ENCODE peak calls at places on chromosomes 7 and 10, in seven cellular contexts. F, Q, I, O, X, S and R are unnamed samples. For H3K4me1, the result is how much of the 10 kb centered on the place peaks cover.

GRCh38 chr7:4561775-4562174 is 120.3 kb upstream of the FOXK1 start:
- DNase-seq in I (no peak), F (peak), O (no peak), Q (no peak), X (no peak), S (no peak), R (no peak)

GRCh38 chr7:45575501-45576248 is 1.5 kb downstream of the ADCY1 start:
- DNase-seq in X (no peak), Q (no peak), F (no peak), I (no peak), S (no peak), O (no peak), R (no peak)

GRCh38 chr7:105853931-105854419 is 22.4 kb downstream of the ATXN7L1 start:
- DNase-seq in F (peak), Q (no peak), O (no peak), S (no peak), X (no peak), I (peak), R (no peak)

GRCh38 chr10:62264702-62265436 is 3.8 kb downstream of the RTKN2 start:
- DNase-seq in X (no peak), Q (no peak), F (peak), O (no peak), I (peak), S (no peak), R (no peak)

GRCh38 chr10:61896854-61897661 is 4.4 kb upstream of the ARID5B start:
- DNase-seq in Q (peak), F (peak), S (peak), X (peak), O (peak), I (peak), R (peak)

GRCh38 chr10:48469516-48470020 is 135.3 kb downstream of the ARHGAP22 start:
- DNase-seq in I (no peak), X (peak), O (peak), S (no peak), F (no peak), Q (peak), R (peak)

GRCh38 chr7:14207154-14207553 is 217.7 kb upstream of the ETV1 start:
- DNase-seq in O (no peak), I (no peak), F (no peak), X (no peak), S (no peak), Q (no peak), R (no peak)

GRCh38 chr10:88389456-88389855 is 193.7 kb downstream of the RNLS start:
- DNase-seq in I (peak), O (no peak), X (no peak), F (peak), Q (peak), S (no peak), R (peak)

GRCh38 chr7:44463169-44463808 is 27.2 kb downstream of the NUDCD3 start:
- DNase-seq in I (no peak), F (no peak), X (no peak), O (no peak), S (no peak), Q (no peak), R (no peak)

GRCh38 chr10:68153473-68154210 is 44.4 kb downstream of the MYPN start:
- DNase-seq in O (no peak), Q (no peak), S (no peak), F (no peak), X (peak), I (peak), R (no peak)

GRCh38 chr10:132932461-132933307 is 9.7 kb downstream of the CFAP46 start:
- DNase-seq in X (no peak), I (no peak), Q (no peak), F (peak), O (no peak), S (no peak), R (no peak)

GRCh38 chr7:43905954-43906326 is 456 bp downstream of the URGCP start:
- DNase-seq in X (peak), S (peak), Q (peak), I (peak), O (peak), F (peak), R (peak)

GRCh38 chr7:43876266-43876665 is 6.9 kb upstream of the MRPS24 start:
- DNase-seq in Q (no peak), O (no peak), I (no peak), X (no peak), F (no peak), S (no peak), R (no peak)

GRCh38 chr7:98240961-98241673 is 10.9 kb downstream of the TECPR1 start:
- DNase-seq in Q (no peak), O (peak), I (peak), F (peak), X (peak), S (no peak), R (peak)

DNA sequence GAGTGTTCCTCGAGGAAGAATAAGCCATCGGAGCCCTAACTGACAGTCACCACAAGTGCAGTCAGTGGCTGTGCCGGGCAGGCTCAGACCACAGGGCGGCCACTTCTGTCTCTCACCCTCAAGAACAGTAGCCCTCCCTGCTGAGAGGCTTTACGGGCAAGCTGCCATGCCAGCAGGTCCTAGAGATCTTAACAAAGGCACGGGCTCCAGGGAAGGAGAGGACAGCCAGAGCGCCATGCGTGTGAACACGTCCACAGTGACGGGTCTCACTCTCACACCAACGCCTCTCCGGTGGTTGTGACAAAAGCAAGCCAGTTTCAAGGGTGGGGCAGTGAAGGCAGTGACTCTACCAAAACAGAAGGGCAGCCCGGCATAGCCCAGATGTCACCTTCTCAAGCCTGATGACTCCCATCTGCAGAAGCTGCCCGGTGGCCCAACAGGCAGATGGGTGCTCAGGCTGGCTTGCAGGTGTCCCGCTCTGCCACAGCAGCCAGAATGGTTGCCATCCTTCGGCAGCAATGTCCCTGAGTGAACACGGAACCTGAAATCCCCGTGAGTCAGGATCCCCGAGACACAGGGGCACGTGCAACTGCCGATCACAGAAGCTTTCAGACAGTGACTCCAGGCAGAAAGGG is 102.0 kb downstream of the FAM53B start:
- DNase-seq in S (peak), O (no peak), X (no peak), I (no peak), F (no peak), Q (no peak), R (no peak)
- H3K4me1 ChIP-seq in S (half or more), O (half or more), X (half or more), I (under half), F (half or more), Q (under half), R (under half)

DNA sequence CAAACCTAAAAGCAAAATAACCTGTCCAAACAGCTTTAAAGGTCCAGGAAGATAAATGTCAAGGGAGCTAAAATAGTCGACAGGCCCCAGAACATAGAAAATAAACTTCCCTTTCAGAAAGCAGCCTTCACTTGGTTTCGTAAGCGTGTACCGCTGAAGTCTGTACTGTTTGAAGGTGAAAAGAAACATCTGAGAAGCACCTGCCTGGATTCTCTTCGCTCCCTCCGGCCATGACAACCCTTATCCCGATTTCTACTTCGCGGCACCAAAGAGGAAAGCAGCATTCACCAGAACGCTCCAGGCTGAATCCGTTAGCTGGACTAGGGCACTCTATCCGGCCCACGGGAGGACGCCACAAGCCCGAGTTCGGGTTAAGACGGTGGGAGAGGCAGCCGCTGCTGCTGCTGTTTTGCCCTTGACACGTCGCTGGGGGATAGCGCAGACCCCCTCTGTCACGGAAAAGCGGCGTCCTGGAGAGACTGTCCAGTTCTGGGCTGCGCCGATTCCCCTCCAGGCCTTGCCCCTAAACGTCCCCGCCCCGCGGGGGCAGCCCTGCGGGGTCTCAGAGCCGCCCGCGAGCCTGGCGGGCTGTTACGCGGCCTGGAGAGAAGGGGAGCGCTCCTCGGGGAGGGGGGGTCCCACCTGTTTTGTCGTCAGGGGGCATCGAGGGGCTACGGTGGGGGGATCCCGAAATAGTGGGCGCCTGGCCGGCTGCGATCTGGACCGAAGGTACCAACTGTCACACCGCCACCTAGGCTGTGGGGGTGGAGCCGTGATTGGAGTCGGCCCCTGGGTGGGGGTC is 1.1 kb downstream of the SGMS1 start:
- DNase-seq in S (peak), Q (no peak), O (peak), X (peak), F (peak), I (peak), R (peak)
- TF ChIP-seq CTCF in S (no peak), Q (no peak), O (no peak), X (no peak), F (peak), I (no peak), R (no peak)

DNA sequence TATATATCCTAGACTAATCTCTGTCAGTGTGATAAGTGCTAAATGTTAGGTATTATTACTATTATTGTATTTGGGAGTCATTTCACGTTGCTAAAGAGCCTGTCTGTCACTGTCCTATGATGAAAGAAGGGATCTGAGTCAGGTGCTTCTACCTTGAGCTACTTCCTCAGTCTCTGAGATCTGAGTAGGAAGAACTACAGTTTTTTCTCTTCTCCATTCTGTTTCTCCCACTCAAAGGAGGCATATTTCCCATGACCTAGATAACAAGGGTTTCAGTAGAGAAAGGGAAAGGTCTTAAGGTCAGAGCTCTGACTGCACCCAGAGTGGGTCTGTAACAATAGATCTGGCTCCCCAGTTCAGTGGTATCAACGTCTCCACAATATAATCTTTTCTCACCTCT is 38.3 kb downstream of the USP54 start:
- DNase-seq in S (no peak), F (no peak), X (no peak), O (no peak), Q (no peak), I (no peak), R (no peak)
- H3K4me1 ChIP-seq in S (under half), F (under half), X (under half), O (half or more), Q (under half), I (under half), R (under half)

GRCh38 chr10:130044067-130045061 is 66.3 kb downstream of the C10orf143 start:
- DNase-seq in F (no peak), Q (no peak), I (no peak), X (no peak), S (no peak), O (no peak), R (no peak)

GRCh38 chr10:130045801-130046321 is 64.8 kb downstream of the C10orf143 start:
- DNase-seq in I (no peak), S (no peak), Q (no peak), X (no peak), O (no peak), F (no peak), R (no peak)

GRCh38 chr10:130043491-130043890 is 67.1 kb downstream of the C10orf143 start:
- DNase-seq in F (no peak), O (no peak), I (no peak), X (no peak), S (no peak), Q (no peak), R (no peak)

GRCh38 chr10:130046591-130046990 is 64.0 kb downstream of the C10orf143 start:
- DNase-seq in I (no peak), S (no peak), Q (no peak), F (no peak), O (no peak), X (no peak), R (no peak)

DNA sequence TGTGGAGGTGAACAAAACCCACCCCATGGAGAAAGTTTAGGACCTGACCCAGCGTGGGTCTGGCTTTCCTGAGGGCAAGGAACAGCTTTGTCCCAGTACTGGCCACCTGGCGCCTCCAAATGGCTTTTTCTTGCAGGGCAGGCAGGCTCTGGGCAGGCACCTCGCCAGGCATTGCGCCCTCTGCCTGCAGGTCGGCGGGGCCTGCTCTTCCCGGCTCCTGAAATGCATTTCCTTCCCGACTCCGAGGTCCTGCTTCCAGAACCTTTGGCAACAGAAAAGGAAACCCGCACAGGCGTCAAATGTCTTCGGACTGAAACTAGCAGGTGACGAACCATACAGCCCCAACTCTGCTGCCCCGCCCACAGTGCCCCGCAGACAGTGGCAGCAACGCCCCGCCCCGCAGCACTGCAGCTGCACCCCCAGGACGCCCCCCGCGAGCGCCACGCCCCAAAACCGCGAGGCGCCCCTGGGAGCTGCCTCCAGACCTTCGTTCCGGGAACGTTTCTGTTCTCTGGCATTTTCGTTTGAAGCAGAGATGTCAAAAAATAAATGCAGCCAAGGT is 65.5 kb downstream of the C10orf143 start:
- DNase-seq in F (peak), S (no peak), Q (no peak), X (no peak), O (no peak), I (no peak), R (no peak)
- TF ChIP-seq CTCF in F (peak), S (no peak), Q (no peak), X (no peak), O (peak), I (no peak), R (no peak)

GRCh38 chr7:92751902-92752901 is 84.2 kb downstream of the CDK6 start:
- DNase-seq in Q (no peak), F (no peak), S (no peak), I (peak), O (no peak), X (no peak), R (no peak)
- H3K4me1 ChIP-seq in Q (under half), F (under half), S (under half), I (under half), O (under half), X (under half), R (under half)

GRCh38 chr10:103114876-103115275 is 78.2 kb downstream of the NT5C2 start:
- DNase-seq in I (no peak), F (no peak), X (no peak), O (no peak), Q (no peak), S (no peak), R (no peak)
- TF ChIP-seq CTCF in I (no peak), F (no peak), X (no peak), O (no peak), Q (no peak), S (no peak), R (no peak)

DNA sequence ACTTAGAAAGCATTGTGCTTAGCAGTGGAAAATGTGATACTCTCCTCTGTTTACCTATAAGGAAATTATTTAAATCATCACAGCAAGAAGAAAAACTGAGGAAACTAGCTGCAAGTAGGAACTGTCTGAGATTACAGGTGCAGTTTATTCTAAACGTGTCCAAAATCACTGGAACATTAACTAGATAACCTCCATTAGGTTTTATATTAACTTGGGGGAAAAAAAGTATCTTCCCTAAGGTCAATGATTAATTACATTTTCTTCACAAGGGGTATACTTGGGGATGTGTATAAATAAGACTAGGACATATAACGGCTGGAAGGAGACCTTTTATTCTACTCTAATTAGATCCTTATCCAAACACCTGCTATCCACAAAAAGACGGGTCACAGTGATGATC is 3.7 kb downstream of the GOT1 start:
- DNase-seq in F (no peak), I (no peak), S (no peak), O (no peak), X (no peak), Q (no peak), R (no peak)
- H3K4me1 ChIP-seq in F (under half), I (under half), S (under half), O (half or more), X (under half), Q (under half), R (under half)

GRCh38 chr7:101547022-101547915 is 81.8 kb downstream of the MYL10 start:
- DNase-seq in S (no peak), Q (no peak), F (no peak), O (peak), X (no peak), I (no peak), R (peak)

GRCh38 chr7:101549734-101550133 is 79.4 kb downstream of the MYL10 start:
- DNase-seq in I (no peak), X (no peak), S (no peak), F (no peak), Q (no peak), O (no peak), R (peak)

GRCh38 chr7:101546308-101546936 is 82.7 kb downstream of the MYL10 start:
- DNase-seq in X (no peak), F (no peak), S (no peak), I (no peak), O (peak), Q (no peak), R (no peak)

GRCh38 chr7:101545441-101546190 is 83.5 kb downstream of the MYL10 start:
- DNase-seq in X (no peak), Q (no peak), F (no peak), O (peak), S (no peak), I (no peak), R (peak)

DNA sequence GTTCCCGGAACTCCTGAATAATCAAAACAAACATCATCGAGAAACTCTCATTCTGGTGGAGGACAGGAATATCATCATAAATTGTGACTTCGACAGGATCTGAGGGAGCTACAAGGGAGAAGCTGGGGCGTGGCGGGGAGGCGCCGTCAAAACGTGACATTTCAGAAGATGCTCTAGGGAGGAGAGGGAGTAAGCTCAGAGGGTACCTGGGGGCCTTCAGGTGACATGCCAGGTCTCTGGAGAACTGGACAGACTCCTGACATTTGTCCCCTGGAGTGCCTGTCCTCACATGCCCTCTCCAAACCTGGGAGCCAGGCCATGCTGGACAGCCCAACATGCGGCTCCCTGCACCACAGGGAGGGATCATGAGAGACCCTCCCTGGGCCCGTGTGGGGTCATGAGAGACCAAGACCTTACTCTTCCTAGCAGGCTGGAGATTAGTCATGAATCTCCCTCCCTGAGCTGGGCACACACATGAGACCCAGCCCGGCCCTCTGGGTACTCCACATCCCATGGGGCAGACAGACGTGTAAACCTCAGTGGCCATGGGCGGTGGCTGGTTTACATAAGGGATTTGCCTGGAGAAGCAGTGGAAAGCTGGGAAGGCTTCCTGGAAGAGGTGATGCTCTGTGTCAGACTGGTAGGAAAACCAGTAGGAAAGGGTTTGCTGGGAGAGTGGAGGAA is 81.0 kb downstream of the MYL10 start:
- DNase-seq in I (no peak), Q (no peak), S (no peak), O (peak), X (no peak), F (no peak), R (no peak)
- TF ChIP-seq CTCF in I (no peak), Q (no peak), S (no peak), O (no peak), X (no peak), F (no peak), R (no peak)